ENCODE peak calls at places on chromosomes 13 and 19, in seven cellular contexts. Q is activated CD8-positive, alpha-beta memory T cell treated with anti-CD3 and anti-CD28 coated beads, Interleukin-2, amount 10 ng/mL, durations not matched to agents 7 days and 5 days; A is activated T-cell treated with anti-CD3 and anti-CD28 coated beads, Interleukin-2, amount 50 U/mL, for 72 hours; M is stimulated activated effector memory CD8-positive, alpha-beta T cell treated with anti-CD3 and anti-CD28 coated beads, Interleukin-12 subunit alpha, Interleukin-12 subunit beta, amount 100 ng/mL, for 72 hours; Y is heart right ventricle; S is T-cell; E is activated naive CD8-positive, alpha-beta T cell treated with anti-CD3 and anti-CD28 coated beads, Interleukin-2, amount 10 ng/mL, durations not matched to agents 7 days and 5 days. I is an unnamed sample.

GRCh38 chr13:110240352-110240751 is 66.6 kb downstream of the COL4A1 start:
- ATAC-seq in Q (no peak), A (no peak), M (peak), Y (peak), S (no peak), E (no peak), I (no peak)

GRCh38 chr19:8702350-8702749 is 3.8 kb upstream of the ACTL9 start:
- ATAC-seq in Q (peak), A (peak), M (peak), Y (no peak), S (peak), E (peak), I (peak)

GRCh38 chr13:30366083-30366482 is 56.2 kb upstream of the UBE2L5 start:
- ATAC-seq in Q (no peak), A (no peak), M (no peak), Y (no peak), S (no peak), E (no peak), I (no peak)

GRCh38 chr13:47417485-47417884 is 520.6 kb upstream of the HTR2A start:
- ATAC-seq in Q (no peak), A (no peak), M (no peak), Y (no peak), S (no peak), E (no peak), I (no peak)

GRCh38 chr19:30744741-30745475 is 372.7 kb downstream of the ZNF536 start:
- ATAC-seq in Q (no peak), A (no peak), M (peak), Y (no peak), S (no peak), E (no peak), I (no peak)

GRCh38 chr19:17790059-17790780 is 4.7 kb upstream of the B3GNT3 start:
- ATAC-seq in Q (no peak), A (peak), M (no peak), Y (no peak), S (peak), E (no peak), I (peak)

GRCh38 chr19:55253842-55254624 is 4.8 kb downstream of the PPP6R1 start:
- ATAC-seq in Q (peak), A (peak), M (peak), Y (no peak), S (peak), E (peak), I (no peak)

GRCh38 chr19:38183227-38183914 is 40.7 kb downstream of the DPF1 start:
- ATAC-seq in Q (no peak), A (no peak), M (no peak), Y (peak), S (no peak), E (no peak), I (peak)

GRCh38 chr13:87259479-87260083 is 411.6 kb upstream of the SLITRK5 start:
- ATAC-seq in Q (no peak), A (no peak), M (no peak), Y (no peak), S (no peak), E (no peak), I (no peak)

GRCh38 chr13:27968316-27969072 is 621 bp downstream of the CDX2 start:
- ATAC-seq in Q (no peak), A (no peak), M (no peak), Y (no peak), S (no peak), E (no peak), I (no peak)

GRCh38 chr13:50474094-50474654 is 369.3 kb downstream of the DLEU7 start:
- ATAC-seq in Q (no peak), A (no peak), M (peak), Y (no peak), S (no peak), E (no peak), I (no peak)

GRCh38 chr13:108610517-108610916 is 18.9 kb upstream of the MYO16 start:
- ATAC-seq in Q (no peak), A (no peak), M (no peak), Y (no peak), S (no peak), E (no peak), I (no peak)

GRCh38 chr19:16899566-16900075 is 10.8 kb downstream of the F2RL3 start:
- ATAC-seq in Q (peak), A (peak), M (peak), Y (no peak), S (peak), E (peak), I (no peak)

GRCh38 chr19:43809762-43810696 is 7.8 kb upstream of the LYPD5 start:
- ATAC-seq in Q (peak), A (peak), M (peak), Y (no peak), S (peak), E (peak), I (peak)

GRCh38 chr13:49046002-49046401 is 70.3 kb downstream of the FNDC3A start:
- ATAC-seq in Q (no peak), A (no peak), M (no peak), Y (no peak), S (no peak), E (no peak), I (no peak)

I was measured in esophagus mucosa.